ENCODE peak calls at places on chromosome 9, in nine cellular contexts. U is Peyer's patch; W is CD8-positive, alpha-beta T cell; A is thoracic aorta; S is ascending aorta; Q is ovary; H is neuronal stem cell; V is aorta; K is fibroblast of lung. D is an unnamed sample.

GRCh38 chr9:121895836-121896544 is 197.1 kb downstream of the TTLL11 start:
- DNase-seq in U (no peak), W (no peak), A (no peak), S (no peak), Q (peak; percentile 78), H (no peak), V (no peak), K (peak; percentile 49), D (peak; percentile 19)

GRCh38 chr9:36092509-36093215 is 43.9 kb upstream of the GLIPR2 start:
- DNase-seq in U (no peak), W (peak; percentile 1), A (no peak), S (no peak), Q (no peak), H (no peak), V (no peak), K (no peak), D (no peak)

GRCh38 chr9:97617939-97618416 is 15.2 kb downstream of the TSTD2 start:
- DNase-seq in U (no peak), W (no peak), A (no peak), S (no peak), Q (no peak), H (no peak), V (no peak), K (no peak), D (no peak)

GRCh38 chr9:120947222-120947621 is 20.6 kb upstream of the TRAF1 start:
- DNase-seq in U (no peak), W (no peak), A (no peak), S (no peak), Q (no peak), H (no peak), V (no peak), K (no peak), D (no peak)

GRCh38 chr9:98708933-98709911 is at the start of gene GABBR2:
- DNase-seq in U (no peak), W (no peak), A (no peak), S (no peak), Q (no peak), H (no peak), V (no peak), K (no peak), D (no peak)

GRCh38 chr9:75993434-75993833 is 103.0 kb downstream of the PCSK5 start:
- DNase-seq in U (no peak), W (no peak), A (no peak), S (no peak), Q (no peak), H (no peak), V (no peak), K (peak; percentile 77), D (peak; percentile 52)

GRCh38 chr9:127979333-127980055 is 1.3 kb downstream of the EEIG1 start:
- DNase-seq in U (peak; percentile 79), W (no peak), A (no peak), S (no peak), Q (peak; percentile 65), H (no peak), V (peak; percentile 83), K (peak; percentile 49), D (peak; percentile 69)

GRCh38 chr9:13688990-13689600 is 409.6 kb upstream of the MPDZ start:
- DNase-seq in U (no peak), W (no peak), A (no peak), S (no peak), Q (no peak), H (no peak), V (no peak), K (peak; percentile 57), D (peak; percentile 50)

GRCh38 chr9:4970970-4971641 is 14.0 kb upstream of the JAK2 start:
- DNase-seq in U (no peak), W (no peak), A (no peak), S (no peak), Q (no peak), H (no peak), V (no peak), K (no peak), D (no peak)

GRCh38 chr9:88814521-88815101 is 176.7 kb upstream of the S1PR3 start:
- DNase-seq in U (no peak), W (no peak), A (peak; percentile 56), S (peak; percentile 93), Q (no peak), H (no peak), V (peak; percentile 90), K (peak; percentile 97), D (peak; percentile 40)
- H3K4me1 ChIP-seq in U (no peaks in the 10 kb centered on the region), W (no peaks in the 10 kb centered on the region), A (peaks cover 41% of the 10 kb centered on the region), S (peaks cover 15% of the 10 kb centered on the region), Q (no peaks in the 10 kb centered on the region), H (peaks cover 4% of the 10 kb centered on the region), V (no peaks in the 10 kb centered on the region), K (peaks cover 9% of the 10 kb centered on the region), D (peaks cover 39% of the 10 kb centered on the region)

GRCh38 chr9:91119147-91119546 is 242.6 kb downstream of the AUH start:
- DNase-seq in U (no peak), W (no peak), A (no peak), S (no peak), Q (no peak), H (no peak), V (no peak), K (peak; percentile 54), D (peak; percentile 41)
- H3K27ac ChIP-seq in U (no peak overlapping the region), W (no peak overlapping the region), A (peak overlapping the region; percentile 84), S (peak overlapping the region; percentile 83), Q (peak overlapping the region; percentile 79), H (no peak overlapping the region), V (peak overlapping the region; percentile 94), K (peak overlapping the region; percentile 92), D (peak overlapping the region; percentile 70)

GRCh38 chr9:113562653-113563381 is 99.3 kb downstream of the RGS3 start:
- DNase-seq in U (no peak), W (no peak), A (no peak), S (peak; percentile 60), Q (no peak), H (no peak), V (peak; percentile 46), K (no peak), D (no peak)
- H3K9me3 ChIP-seq in U (no peaks in the 10 kb centered on the region), W (no peaks in the 10 kb centered on the region), A (no peaks in the 10 kb centered on the region), S (no peaks in the 10 kb centered on the region), Q (no peaks in the 10 kb centered on the region), H (no peaks in the 10 kb centered on the region), V (no peaks in the 10 kb centered on the region), K (no peaks in the 10 kb centered on the region), D (no peaks in the 10 kb centered on the region)

GRCh38 chr9:131728546-131728910 is 11.3 kb downstream of the RAPGEF1 start:
- DNase-seq in U (no peak), W (no peak), A (no peak), S (no peak), Q (no peak), H (no peak), V (no peak), K (no peak), D (no peak)
- H3K4me1 ChIP-seq in U (peaks cover 4% of the 10 kb centered on the region), W (peaks cover 80% of the 10 kb centered on the region), A (peaks cover 62% of the 10 kb centered on the region), S (peaks cover 43% of the 10 kb centered on the region), Q (peaks cover 11% of the 10 kb centered on the region), H (peaks cover 19% of the 10 kb centered on the region), V (peaks cover 9% of the 10 kb centered on the region), K (peaks cover 44% of the 10 kb centered on the region), D (peaks cover 18% of the 10 kb centered on the region)

GRCh38 chr9:115032300-115032699 is 85.7 kb downstream of the TNC start:
- DNase-seq in U (no peak), W (no peak), A (no peak), S (no peak), Q (no peak), H (no peak), V (no peak), K (no peak), D (no peak)
- H3K27ac ChIP-seq in U (no peak overlapping the region), W (no peak overlapping the region), A (no peak overlapping the region), S (no peak overlapping the region), Q (no peak overlapping the region), H (no peak overlapping the region), V (no peak overlapping the region), K (no peak overlapping the region), D (peak overlapping the region; percentile 57)

GRCh38 chr9:6209966-6210365 is 5.6 kb upstream of the IL33 start:
- DNase-seq in U (no peak), W (no peak), A (no peak), S (no peak), Q (no peak), H (no peak), V (no peak), K (no peak), D (no peak)
- H3K9me3 ChIP-seq in U (no peaks in the 10 kb centered on the region), W (no peaks in the 10 kb centered on the region), A (peaks cover 20% of the 10 kb centered on the region), S (peaks cover 34% of the 10 kb centered on the region), Q (peaks cover 5% of the 10 kb centered on the region), H (peaks cover 4% of the 10 kb centered on the region), V (peaks cover 5% of the 10 kb centered on the region), K (no peaks in the 10 kb centered on the region), D (no peaks in the 10 kb centered on the region)

GRCh38 chr9:115116620-115117284 is 1.2 kb downstream of the TNC start:
- DNase-seq in U (no peak), W (no peak), A (no peak), S (no peak), Q (no peak), H (no peak), V (no peak), K (no peak), D (no peak)
- H3K4me1 ChIP-seq in U (no peaks in the 10 kb centered on the region), W (no peaks in the 10 kb centered on the region), A (peaks cover 36% of the 10 kb centered on the region), S (peaks cover 11% of the 10 kb centered on the region), Q (peaks cover 2% of the 10 kb centered on the region), H (peaks cover 17% of the 10 kb centered on the region), V (no peaks in the 10 kb centered on the region), K (peaks cover 8% of the 10 kb centered on the region), D (no peaks in the 10 kb centered on the region)